ENCODE peak calls at places on chromosomes 2 and 18, in eight cellular contexts. One of them, this sample, is unnamed.

GRCh38 chr18:49768051-49768391 is 45.3 kb downstream of the ACAA2 start:
- DNase-seq in epithelial cell of esophagus: peak; percentile 87
- DNase-seq in type B pancreatic cell: no peak
- DNase-seq in cardiac muscle cell: peak; percentile 66
- DNase-seq in progenitor cell of endocrine pancreas: peak; percentile 44
- DNase-seq in GM06990: no peak
- DNase-seq in cardiac fibroblast: peak; percentile 83
- DNase-seq in GM10248: no peak
- DNase-seq in this sample: peak; percentile 75

GRCh38 chr2:66301073-66301766 is 133.7 kb upstream of the MEIS1 start:
- DNase-seq in type B pancreatic cell: no peak
- DNase-seq in progenitor cell of endocrine pancreas: no peak
- DNase-seq in epithelial cell of esophagus: peak; percentile 29
- DNase-seq in GM10248: no peak
- DNase-seq in GM06990: no peak
- DNase-seq in cardiac muscle cell: peak; percentile 8
- DNase-seq in cardiac fibroblast: no peak
- DNase-seq in this sample: no peak

GRCh38 chr2:193476171-193476800 is 1281.6 kb upstream of the TMEFF2 start:
- DNase-seq in epithelial cell of esophagus: no peak
- DNase-seq in cardiac fibroblast: no peak
- DNase-seq in progenitor cell of endocrine pancreas: no peak
- DNase-seq in type B pancreatic cell: no peak
- DNase-seq in GM06990: no peak
- DNase-seq in cardiac muscle cell: no peak
- DNase-seq in GM10248: no peak
- DNase-seq in this sample: no peak

GRCh38 chr18:40582105-40582504 is 1372.9 kb upstream of the PIK3C3 start:
- DNase-seq in GM06990: no peak
- DNase-seq in progenitor cell of endocrine pancreas: no peak
- DNase-seq in GM10248: no peak
- DNase-seq in cardiac fibroblast: no peak
- DNase-seq in cardiac muscle cell: no peak
- DNase-seq in epithelial cell of esophagus: no peak
- DNase-seq in type B pancreatic cell: no peak
- DNase-seq in this sample: no peak

GRCh38 chr2:105711394-105711793 is 33.3 kb upstream of the NCK2 start:
- DNase-seq in GM06990: no peak
- DNase-seq in type B pancreatic cell: no peak
- DNase-seq in cardiac fibroblast: no peak
- DNase-seq in epithelial cell of esophagus: no peak
- DNase-seq in cardiac muscle cell: no peak
- DNase-seq in GM10248: no peak
- DNase-seq in progenitor cell of endocrine pancreas: no peak
- DNase-seq in this sample: no peak

GRCh38 chr2:197777823-197778407 is 7.2 kb downstream of the BOLL start:
- DNase-seq in cardiac muscle cell: peak; percentile 19
- DNase-seq in cardiac fibroblast: peak; percentile 63
- DNase-seq in GM06990: peak; percentile 18
- DNase-seq in GM10248: no peak
- DNase-seq in progenitor cell of endocrine pancreas: no peak
- DNase-seq in epithelial cell of esophagus: peak; percentile 48
- DNase-seq in type B pancreatic cell: no peak
- DNase-seq in this sample: peak; percentile 45

GRCh38 chr2:206378835-206379234 is 64.5 kb upstream of the ADAM23 start:
- DNase-seq in cardiac muscle cell: no peak
- DNase-seq in type B pancreatic cell: no peak
- DNase-seq in cardiac fibroblast: no peak
- DNase-seq in GM10248: no peak
- DNase-seq in progenitor cell of endocrine pancreas: no peak
- DNase-seq in epithelial cell of esophagus: no peak
- DNase-seq in GM06990: no peak
- DNase-seq in this sample: no peak

GRCh38 chr2:226079186-226079585 is 679.7 kb downstream of the NYAP2 start:
- DNase-seq in epithelial cell of esophagus: peak; percentile 36
- DNase-seq in GM10248: no peak
- DNase-seq in progenitor cell of endocrine pancreas: no peak
- DNase-seq in cardiac fibroblast: peak; percentile 20
- DNase-seq in type B pancreatic cell: no peak
- DNase-seq in GM06990: no peak
- DNase-seq in cardiac muscle cell: no peak
- DNase-seq in this sample: no peak

GRCh38 chr2:176096986-176097819 is 2.4 kb upstream of the HOXD12 start:
- DNase-seq in GM06990: peak; percentile 67
- DNase-seq in epithelial cell of esophagus: peak; percentile 64
- DNase-seq in cardiac fibroblast: peak; percentile 66
- DNase-seq in cardiac muscle cell: peak; percentile 88
- DNase-seq in GM10248: peak; percentile 79
- DNase-seq in type B pancreatic cell: peak; percentile 85
- DNase-seq in progenitor cell of endocrine pancreas: peak; percentile 77
- DNase-seq in this sample: peak; percentile 86

GRCh38 chr2:176099159-176099736 is 347 bp upstream of the HOXD12 start:
- DNase-seq in type B pancreatic cell: peak; percentile 59
- DNase-seq in progenitor cell of endocrine pancreas: no peak
- DNase-seq in GM10248: no peak
- DNase-seq in cardiac muscle cell: no peak
- DNase-seq in cardiac fibroblast: no peak
- DNase-seq in epithelial cell of esophagus: no peak
- DNase-seq in GM06990: no peak
- DNase-seq in this sample: no peak

GRCh38 chr2:176098366-176099158 is 1.0 kb upstream of the HOXD12 start:
- DNase-seq in GM10248: no peak
- DNase-seq in cardiac muscle cell: no peak
- DNase-seq in epithelial cell of esophagus: no peak
- DNase-seq in type B pancreatic cell: peak; percentile 70
- DNase-seq in GM06990: no peak
- DNase-seq in progenitor cell of endocrine pancreas: no peak
- DNase-seq in cardiac fibroblast: no peak
- DNase-seq in this sample: no peak

GRCh38 chr2:176096243-176096985 is 3.2 kb upstream of the HOXD12 start:
- DNase-seq in cardiac muscle cell: no peak
- DNase-seq in GM06990: no peak
- DNase-seq in epithelial cell of esophagus: no peak
- DNase-seq in cardiac fibroblast: no peak
- DNase-seq in GM10248: no peak
- DNase-seq in type B pancreatic cell: no peak
- DNase-seq in progenitor cell of endocrine pancreas: no peak
- DNase-seq in this sample: no peak

GRCh38 chr2:176097820-176098365 is 1.7 kb upstream of the HOXD12 start:
- DNase-seq in GM06990: no peak
- DNase-seq in type B pancreatic cell: peak; percentile 43
- DNase-seq in cardiac muscle cell: no peak
- DNase-seq in epithelial cell of esophagus: no peak
- DNase-seq in cardiac fibroblast: no peak
- DNase-seq in progenitor cell of endocrine pancreas: no peak
- DNase-seq in GM10248: no peak
- DNase-seq in this sample: no peak
- TF ChIP-seq CTCF in GM06990: no peak
- TF ChIP-seq CTCF in type B pancreatic cell: no peak
- TF ChIP-seq CTCF in cardiac muscle cell: no peak
- TF ChIP-seq CTCF in epithelial cell of esophagus: no peak
- TF ChIP-seq CTCF in cardiac fibroblast: no peak
- TF ChIP-seq CTCF in progenitor cell of endocrine pancreas: no peak
- TF ChIP-seq CTCF in GM10248: no peak
- TF ChIP-seq CTCF in this sample: no peak

GRCh38 chr2:170717991-170718589 is 3.0 kb downstream of the SP5 start:
- DNase-seq in cardiac muscle cell: no peak
- DNase-seq in progenitor cell of endocrine pancreas: no peak
- DNase-seq in cardiac fibroblast: no peak
- DNase-seq in GM06990: no peak
- DNase-seq in GM10248: no peak
- DNase-seq in type B pancreatic cell: no peak
- DNase-seq in epithelial cell of esophagus: no peak
- DNase-seq in this sample: no peak

GRCh38 chr2:170719810-170720209 is 4.7 kb downstream of the SP5 start:
- DNase-seq in GM10248: no peak
- DNase-seq in type B pancreatic cell: no peak
- DNase-seq in GM06990: no peak
- DNase-seq in epithelial cell of esophagus: no peak
- DNase-seq in progenitor cell of endocrine pancreas: no peak
- DNase-seq in cardiac muscle cell: no peak
- DNase-seq in cardiac fibroblast: no peak
- DNase-seq in this sample: no peak

GRCh38 chr2:170717599-170717963 is 2.4 kb downstream of the SP5 start:
- DNase-seq in epithelial cell of esophagus: no peak
- DNase-seq in cardiac fibroblast: no peak
- DNase-seq in GM10248: no peak
- DNase-seq in cardiac muscle cell: no peak
- DNase-seq in GM06990: no peak
- DNase-seq in type B pancreatic cell: no peak
- DNase-seq in progenitor cell of endocrine pancreas: no peak
- DNase-seq in this sample: no peak

GRCh38 chr2:170721678-170722077 is 6.5 kb downstream of the SP5 start:
- DNase-seq in epithelial cell of esophagus: no peak
- DNase-seq in type B pancreatic cell: no peak
- DNase-seq in cardiac fibroblast: no peak
- DNase-seq in GM06990: no peak
- DNase-seq in GM10248: no peak
- DNase-seq in progenitor cell of endocrine pancreas: no peak
- DNase-seq in cardiac muscle cell: no peak
- DNase-seq in this sample: no peak

DNA sequence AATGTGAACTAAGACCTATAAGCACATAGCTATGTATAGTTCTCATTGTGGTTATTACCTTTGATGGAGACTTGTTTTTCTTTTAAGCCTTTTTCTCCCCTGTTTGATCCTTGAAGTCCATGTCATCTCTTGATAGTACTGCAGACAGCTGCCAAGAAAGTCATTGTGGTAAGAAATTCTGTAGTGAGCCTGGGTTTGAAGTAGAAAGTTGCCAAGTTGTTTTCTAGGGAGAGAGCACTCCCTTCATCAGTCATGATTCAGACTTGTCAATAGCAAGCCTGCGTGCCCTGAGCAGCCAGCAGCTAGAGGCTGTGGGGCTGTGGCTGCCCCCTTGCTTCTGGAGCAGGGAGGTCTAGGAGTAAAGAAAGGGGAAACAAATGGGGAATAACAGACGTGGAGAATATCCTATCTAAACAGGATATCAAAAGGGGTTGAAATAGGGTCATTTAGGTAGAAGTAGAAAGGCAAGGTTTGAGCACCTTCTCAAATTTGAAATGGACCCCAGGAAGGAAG is 8.4 kb downstream of the SP5 start:
- DNase-seq in GM06990: no peak
- DNase-seq in progenitor cell of endocrine pancreas: no peak
- DNase-seq in cardiac muscle cell: no peak
- DNase-seq in GM10248: no peak
- DNase-seq in cardiac fibroblast: no peak
- DNase-seq in epithelial cell of esophagus: no peak
- DNase-seq in type B pancreatic cell: no peak
- DNase-seq in this sample: no peak
- TF ChIP-seq CTCF in GM06990: no peak
- TF ChIP-seq CTCF in progenitor cell of endocrine pancreas: no peak
- TF ChIP-seq CTCF in cardiac muscle cell: no peak
- TF ChIP-seq CTCF in GM10248: no peak
- TF ChIP-seq CTCF in cardiac fibroblast: no peak
- TF ChIP-seq CTCF in epithelial cell of esophagus: no peak
- TF ChIP-seq CTCF in type B pancreatic cell: no peak
- TF ChIP-seq CTCF in this sample: no peak

GRCh38 chr2:216666461-216667233 is 28.7 kb downstream of the IGFBP5 start:
- DNase-seq in GM06990: peak; percentile 25
- DNase-seq in GM10248: peak; percentile 79
- DNase-seq in progenitor cell of endocrine pancreas: peak; percentile 66
- DNase-seq in cardiac muscle cell: peak; percentile 74
- DNase-seq in epithelial cell of esophagus: peak; percentile 82
- DNase-seq in type B pancreatic cell: peak; percentile 82
- DNase-seq in cardiac fibroblast: peak; percentile 73
- DNase-seq in this sample: peak; percentile 77

GRCh38 chr2:216664593-216665034 is 30.7 kb downstream of the IGFBP5 start:
- DNase-seq in GM10248: no peak
- DNase-seq in epithelial cell of esophagus: peak; percentile 33
- DNase-seq in cardiac muscle cell: no peak
- DNase-seq in progenitor cell of endocrine pancreas: no peak
- DNase-seq in type B pancreatic cell: no peak
- DNase-seq in GM06990: no peak
- DNase-seq in cardiac fibroblast: peak; percentile 48
- DNase-seq in this sample: peak; percentile 56

GRCh38 chr2:216665240-216665639 is 30.1 kb downstream of the IGFBP5 start:
- DNase-seq in GM10248: no peak
- DNase-seq in GM06990: no peak
- DNase-seq in cardiac fibroblast: peak; percentile 66
- DNase-seq in cardiac muscle cell: no peak
- DNase-seq in type B pancreatic cell: no peak
- DNase-seq in progenitor cell of endocrine pancreas: no peak
- DNase-seq in epithelial cell of esophagus: peak; percentile 95
- DNase-seq in this sample: peak; percentile 65

GRCh38 chr2:216663846-216664245 is 30.6 kb downstream of the IGFBP2 start:
- DNase-seq in GM10248: no peak
- DNase-seq in cardiac muscle cell: no peak
- DNase-seq in type B pancreatic cell: no peak
- DNase-seq in progenitor cell of endocrine pancreas: no peak
- DNase-seq in GM06990: no peak
- DNase-seq in cardiac fibroblast: no peak
- DNase-seq in epithelial cell of esophagus: no peak
- DNase-seq in this sample: no peak

GRCh38 chr2:216665717-216666116 is 29.6 kb downstream of the IGFBP5 start:
- DNase-seq in type B pancreatic cell: no peak
- DNase-seq in GM06990: no peak
- DNase-seq in cardiac muscle cell: peak; percentile 82
- DNase-seq in GM10248: no peak
- DNase-seq in epithelial cell of esophagus: peak; percentile 77
- DNase-seq in progenitor cell of endocrine pancreas: peak; percentile 52
- DNase-seq in cardiac fibroblast: peak; percentile 32
- DNase-seq in this sample: peak; percentile 41
- TF ChIP-seq CTCF in type B pancreatic cell: no peak
- TF ChIP-seq CTCF in GM06990: no peak
- TF ChIP-seq CTCF in cardiac muscle cell: no peak
- TF ChIP-seq CTCF in GM10248: no peak
- TF ChIP-seq CTCF in epithelial cell of esophagus: no peak
- TF ChIP-seq CTCF in progenitor cell of endocrine pancreas: no peak
- TF ChIP-seq CTCF in cardiac fibroblast: no peak
- TF ChIP-seq CTCF in this sample: no peak

GRCh38 chr2:219207254-219207883 is 787 bp downstream of the ZFAND2B start:
- DNase-seq in epithelial cell of esophagus: no peak
- DNase-seq in cardiac fibroblast: no peak
- DNase-seq in GM06990: no peak
- DNase-seq in GM10248: no peak
- DNase-seq in type B pancreatic cell: no peak
- DNase-seq in cardiac muscle cell: no peak
- DNase-seq in progenitor cell of endocrine pancreas: no peak
- DNase-seq in this sample: no peak

GRCh38 chr2:219207884-219208740 is 1.5 kb downstream of the ZFAND2B start:
- DNase-seq in progenitor cell of endocrine pancreas: no peak
- DNase-seq in GM10248: no peak
- DNase-seq in GM06990: no peak
- DNase-seq in type B pancreatic cell: no peak
- DNase-seq in cardiac muscle cell: no peak
- DNase-seq in epithelial cell of esophagus: peak; percentile 54
- DNase-seq in cardiac fibroblast: peak; percentile 73
- DNase-seq in this sample: no peak

GRCh38 chr2:219205981-219206441 is 571 bp upstream of the ZFAND2B start:
- DNase-seq in progenitor cell of endocrine pancreas: no peak
- DNase-seq in cardiac fibroblast: no peak
- DNase-seq in GM10248: no peak
- DNase-seq in type B pancreatic cell: no peak
- DNase-seq in GM06990: no peak
- DNase-seq in cardiac muscle cell: no peak
- DNase-seq in epithelial cell of esophagus: no peak
- DNase-seq in this sample: no peak

GRCh38 chr2:219205165-219205538 is 1.4 kb upstream of the ZFAND2B start:
- DNase-seq in GM10248: no peak
- DNase-seq in type B pancreatic cell: no peak
- DNase-seq in progenitor cell of endocrine pancreas: no peak
- DNase-seq in GM06990: no peak
- DNase-seq in cardiac muscle cell: no peak
- DNase-seq in epithelial cell of esophagus: no peak
- DNase-seq in cardiac fibroblast: no peak
- DNase-seq in this sample: no peak

DNA sequence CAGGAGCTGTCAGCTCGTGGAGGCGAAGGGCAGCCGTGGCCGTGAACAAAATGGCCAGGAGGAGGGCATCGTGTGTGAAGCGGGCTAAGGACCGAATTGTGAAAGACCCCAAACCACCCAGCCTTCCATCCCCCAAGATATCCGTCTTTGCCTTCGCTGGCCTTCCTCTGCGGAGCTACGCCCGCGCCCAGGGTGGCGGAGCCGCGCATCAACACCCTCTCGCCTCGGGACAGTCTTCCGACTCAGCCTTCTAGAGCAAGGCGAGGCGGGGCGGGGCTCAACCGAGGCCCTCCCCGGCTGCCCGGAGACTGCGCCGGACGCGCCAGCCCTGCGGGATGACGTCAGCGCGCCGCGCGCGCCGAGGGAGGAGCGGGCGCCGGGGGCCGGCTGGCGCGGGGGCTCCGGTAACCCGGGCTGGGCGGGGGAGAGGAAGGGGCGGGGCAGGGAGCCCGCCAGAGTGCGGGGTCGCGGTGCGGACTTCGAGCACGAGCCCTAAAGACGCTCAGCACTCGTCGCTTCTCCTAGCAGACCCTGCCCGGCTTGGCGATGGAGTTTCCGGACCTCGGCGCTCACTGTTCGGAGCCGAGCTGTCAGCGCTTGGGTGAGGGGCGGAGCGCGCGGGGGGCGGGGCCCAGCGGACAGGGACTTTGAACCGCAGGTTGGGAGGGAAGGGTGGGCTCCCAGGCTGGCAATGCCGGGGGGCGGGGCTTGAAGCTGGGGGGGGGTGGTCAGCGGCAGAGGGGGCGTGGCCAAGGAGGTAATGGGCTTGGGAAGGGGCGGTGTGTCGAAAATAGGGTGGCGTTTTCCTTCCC is at the start of gene ZFAND2B:
- DNase-seq in GM10248: peak; percentile 99
- DNase-seq in cardiac muscle cell: peak; percentile 97
- DNase-seq in progenitor cell of endocrine pancreas: peak; percentile 90
- DNase-seq in epithelial cell of esophagus: peak; percentile 95
- DNase-seq in GM06990: peak; percentile 96
- DNase-seq in cardiac fibroblast: peak; percentile 95
- DNase-seq in type B pancreatic cell: peak; percentile 97
- DNase-seq in this sample: peak; percentile 97
- TF ChIP-seq CTCF in GM10248: no peak
- TF ChIP-seq CTCF in cardiac muscle cell: no peak
- TF ChIP-seq CTCF in progenitor cell of endocrine pancreas: peak; percentile 10
- TF ChIP-seq CTCF in epithelial cell of esophagus: peak; percentile 9
- TF ChIP-seq CTCF in GM06990: no peak
- TF ChIP-seq CTCF in cardiac fibroblast: peak; percentile 8
- TF ChIP-seq CTCF in type B pancreatic cell: peak; percentile 43
- TF ChIP-seq CTCF in this sample: no peak

This sample was measured in Calu3.